ENCODE peak calls at places on chromosomes 6 and 20, in six cellular contexts. One of them, this sample, is unnamed.

GRCh38 chr6:112007254-112007653 is 46.6 kb upstream of the CCN6 start:
- DNase-seq in testis: no peak
- DNase-seq in tibial nerve: no peak
- DNase-seq in K562: no peak
- DNase-seq in Peyer's patch: no peak
- DNase-seq in lower leg skin: no peak
- DNase-seq in this sample: no peak

GRCh38 chr6:134683783-134684765 is 265.8 kb downstream of the ALDH8A1 start:
- DNase-seq in tibial nerve: no peak
- DNase-seq in testis: no peak
- DNase-seq in lower leg skin: no peak
- DNase-seq in K562: no peak
- DNase-seq in Peyer's patch: no peak
- DNase-seq in this sample: no peak

GRCh38 chr20:57131601-57132391 is 134.6 kb downstream of the BMP7 start:
- DNase-seq in tibial nerve: no peak
- DNase-seq in Peyer's patch: no peak
- DNase-seq in testis: no peak
- DNase-seq in K562: no peak
- DNase-seq in lower leg skin: no peak
- DNase-seq in this sample: no peak

GRCh38 chr6:27238010-27238983 is 9.2 kb upstream of the PRSS16 start:
- DNase-seq in Peyer's patch: no peak
- DNase-seq in tibial nerve: no peak
- DNase-seq in testis: no peak
- DNase-seq in K562: no peak
- DNase-seq in lower leg skin: no peak
- DNase-seq in this sample: no peak

GRCh38 chr6:29828471-29828797 is 809 bp downstream of the HLA-G start:
- DNase-seq in Peyer's patch: no peak
- DNase-seq in lower leg skin: no peak
- DNase-seq in testis: peak
- DNase-seq in tibial nerve: no peak
- DNase-seq in K562: no peak
- DNase-seq in this sample: no peak

GRCh38 chr6:27145731-27146455 is 101.6 kb upstream of the PRSS16 start:
- DNase-seq in K562: peak
- DNase-seq in lower leg skin: peak
- DNase-seq in tibial nerve: peak
- DNase-seq in Peyer's patch: peak
- DNase-seq in testis: peak
- DNase-seq in this sample: peak

GRCh38 chr6:154510144-154510905 is at the start of gene CNKSR3:
- DNase-seq in testis: peak
- DNase-seq in lower leg skin: peak
- DNase-seq in tibial nerve: peak
- DNase-seq in K562: peak
- DNase-seq in Peyer's patch: peak
- DNase-seq in this sample: peak

GRCh38 chr6:157374889-157375443 is 6.0 kb upstream of the ZDHHC14 start:
- DNase-seq in tibial nerve: no peak
- DNase-seq in testis: no peak
- DNase-seq in Peyer's patch: no peak
- DNase-seq in K562: no peak
- DNase-seq in lower leg skin: no peak
- DNase-seq in this sample: no peak

GRCh38 chr6:130417951-130418350 is 52.1 kb downstream of the TMEM200A start:
- DNase-seq in testis: no peak
- DNase-seq in lower leg skin: no peak
- DNase-seq in K562: no peak
- DNase-seq in tibial nerve: no peak
- DNase-seq in Peyer's patch: no peak
- DNase-seq in this sample: no peak

GRCh38 chr6:35052694-35053565 is 88.2 kb downstream of the TCP11 start:
- DNase-seq in testis: peak
- DNase-seq in lower leg skin: peak
- DNase-seq in tibial nerve: peak
- DNase-seq in Peyer's patch: peak
- DNase-seq in K562: no peak
- DNase-seq in this sample: peak

GRCh38 chr20:50325215-50325614 is 134.6 kb downstream of the CEBPB start:
- DNase-seq in testis: no peak
- DNase-seq in K562: no peak
- DNase-seq in lower leg skin: no peak
- DNase-seq in tibial nerve: no peak
- DNase-seq in Peyer's patch: no peak
- DNase-seq in this sample: no peak

GRCh38 chr6:128848169-128848935 is 34.6 kb upstream of the LAMA2 start:
- DNase-seq in K562: no peak
- DNase-seq in Peyer's patch: no peak
- DNase-seq in lower leg skin: no peak
- DNase-seq in testis: no peak
- DNase-seq in tibial nerve: no peak
- DNase-seq in this sample: no peak

GRCh38 chr20:33896509-33896908 is 85.4 kb downstream of the CHMP4B start:
- DNase-seq in lower leg skin: no peak
- DNase-seq in testis: peak
- DNase-seq in tibial nerve: no peak
- DNase-seq in Peyer's patch: no peak
- DNase-seq in K562: no peak
- DNase-seq in this sample: no peak

GRCh38 chr6:18491303-18492090 is 104.3 kb downstream of the RNF144B start:
- DNase-seq in tibial nerve: no peak
- DNase-seq in lower leg skin: no peak
- DNase-seq in K562: no peak
- DNase-seq in testis: no peak
- DNase-seq in Peyer's patch: no peak
- DNase-seq in this sample: no peak

GRCh38 chr6:170402318-170403040 is 95.9 kb downstream of the FAM120B start:
- DNase-seq in Peyer's patch: no peak
- DNase-seq in lower leg skin: no peak
- DNase-seq in tibial nerve: no peak
- DNase-seq in K562: no peak
- DNase-seq in testis: no peak
- DNase-seq in this sample: no peak

GRCh38 chr6:30882764-30883475 is 1.4 kb upstream of the DDR1 start:
- DNase-seq in lower leg skin: peak
- DNase-seq in Peyer's patch: peak
- DNase-seq in K562: peak
- DNase-seq in tibial nerve: no peak
- DNase-seq in testis: peak
- DNase-seq in this sample: no peak

GRCh38 chr6:85797993-85798392 is 155.3 kb upstream of the SYNCRIP start:
- DNase-seq in tibial nerve: no peak
- DNase-seq in Peyer's patch: no peak
- DNase-seq in K562: no peak
- DNase-seq in testis: peak
- DNase-seq in lower leg skin: no peak
- DNase-seq in this sample: no peak

GRCh38 chr6:123849406-123849805 is 45.7 kb downstream of the NKAIN2 start:
- DNase-seq in tibial nerve: no peak
- DNase-seq in lower leg skin: no peak
- DNase-seq in Peyer's patch: no peak
- DNase-seq in testis: no peak
- DNase-seq in K562: no peak
- DNase-seq in this sample: no peak

GRCh38 chr20:1118004-1118335 is 432 bp upstream of the PSMF1 start:
- DNase-seq in lower leg skin: no peak
- DNase-seq in tibial nerve: no peak
- DNase-seq in testis: no peak
- DNase-seq in K562: no peak
- DNase-seq in Peyer's patch: no peak
- DNase-seq in this sample: no peak

GRCh38 chr20:1118336-1119127 is at the start of gene PSMF1:
- DNase-seq in K562: peak
- DNase-seq in Peyer's patch: peak
- DNase-seq in tibial nerve: peak
- DNase-seq in testis: peak
- DNase-seq in lower leg skin: peak
- DNase-seq in this sample: peak

GRCh38 chr20:1121439-1121838 is 3.0 kb downstream of the PSMF1 start:
- DNase-seq in K562: peak
- DNase-seq in tibial nerve: no peak
- DNase-seq in Peyer's patch: no peak
- DNase-seq in testis: no peak
- DNase-seq in lower leg skin: no peak
- DNase-seq in this sample: no peak

GRCh38 chr20:1119524-1119923 is 1.1 kb downstream of the PSMF1 start:
- DNase-seq in tibial nerve: no peak
- DNase-seq in Peyer's patch: no peak
- DNase-seq in testis: no peak
- DNase-seq in lower leg skin: no peak
- DNase-seq in K562: peak
- DNase-seq in this sample: no peak

DNA sequence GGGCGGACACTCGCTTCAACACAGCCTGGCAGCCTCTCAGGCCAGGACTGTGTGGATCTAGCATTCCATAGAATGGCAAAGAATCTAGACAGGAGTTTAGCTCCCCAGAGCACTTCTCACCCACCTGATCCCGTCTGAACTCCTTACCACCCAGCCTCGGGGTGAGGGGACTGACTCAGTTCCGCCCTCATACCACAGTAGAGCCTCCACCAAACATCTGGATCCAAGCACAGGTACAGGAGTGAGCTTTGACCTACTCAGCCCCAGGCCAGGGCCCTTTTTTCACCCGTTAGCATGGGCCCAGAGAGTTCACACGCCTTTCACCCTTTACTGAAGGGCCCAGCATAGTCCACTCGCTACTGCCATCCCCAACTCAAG is 715 bp downstream of the PSMF1 start:
- DNase-seq in Peyer's patch: no peak
- DNase-seq in K562: no peak
- DNase-seq in tibial nerve: no peak
- DNase-seq in lower leg skin: no peak
- DNase-seq in testis: no peak
- DNase-seq in this sample: no peak
- H3K4me3 ChIP-seq in Peyer's patch: peak
- H3K4me3 ChIP-seq in K562: peak
- H3K4me3 ChIP-seq in tibial nerve: peak
- H3K4me3 ChIP-seq in lower leg skin: peak
- H3K4me3 ChIP-seq in testis: peak
- H3K4me3 ChIP-seq in this sample: peak

GRCh38 chr20:25259788-25260254 is 11.9 kb downstream of the PYGB start:
- DNase-seq in Peyer's patch: no peak
- DNase-seq in tibial nerve: no peak
- DNase-seq in K562: no peak
- DNase-seq in lower leg skin: no peak
- DNase-seq in testis: no peak
- DNase-seq in this sample: no peak

GRCh38 chr20:25258828-25259227 is 10.9 kb downstream of the PYGB start:
- DNase-seq in Peyer's patch: no peak
- DNase-seq in testis: no peak
- DNase-seq in tibial nerve: no peak
- DNase-seq in K562: no peak
- DNase-seq in lower leg skin: no peak
- DNase-seq in this sample: no peak

GRCh38 chr20:25257756-25258462 is 10.0 kb downstream of the PYGB start:
- DNase-seq in lower leg skin: no peak
- DNase-seq in K562: peak
- DNase-seq in testis: no peak
- DNase-seq in Peyer's patch: no peak
- DNase-seq in tibial nerve: no peak
- DNase-seq in this sample: no peak

GRCh38 chr20:25258463-25258805 is 10.5 kb downstream of the PYGB start:
- DNase-seq in tibial nerve: no peak
- DNase-seq in Peyer's patch: no peak
- DNase-seq in testis: peak
- DNase-seq in K562: no peak
- DNase-seq in lower leg skin: no peak
- DNase-seq in this sample: peak

GRCh38 chr20:25259358-25259757 is 11.5 kb downstream of the PYGB start:
- DNase-seq in lower leg skin: no peak
- DNase-seq in tibial nerve: no peak
- DNase-seq in testis: no peak
- DNase-seq in K562: no peak
- DNase-seq in Peyer's patch: peak
- DNase-seq in this sample: peak
- TF ChIP-seq POLR2A in lower leg skin: no peak
- TF ChIP-seq POLR2A in tibial nerve: no peak
- TF ChIP-seq POLR2A in testis: no peak
- TF ChIP-seq POLR2A in K562: no peak
- TF ChIP-seq POLR2A in Peyer's patch: no peak
- TF ChIP-seq POLR2A in this sample: no peak

GRCh38 chr6:1390805-1391511 is 1.6 kb downstream of the FOXF2 start:
- DNase-seq in tibial nerve: no peak
- DNase-seq in testis: no peak
- DNase-seq in Peyer's patch: no peak
- DNase-seq in lower leg skin: no peak
- DNase-seq in K562: no peak
- DNase-seq in this sample: peak

GRCh38 chr6:1388927-1389790 is at the start of gene FOXF2:
- DNase-seq in testis: no peak
- DNase-seq in K562: no peak
- DNase-seq in Peyer's patch: no peak
- DNase-seq in tibial nerve: no peak
- DNase-seq in lower leg skin: no peak
- DNase-seq in this sample: no peak

GRCh38 chr6:1388081-1388926 is 1.1 kb upstream of the FOXF2 start:
- DNase-seq in Peyer's patch: no peak
- DNase-seq in K562: no peak
- DNase-seq in tibial nerve: no peak
- DNase-seq in testis: no peak
- DNase-seq in lower leg skin: no peak
- DNase-seq in this sample: peak

GRCh38 chr6:1390071-1390804 is 862 bp downstream of the FOXF2 start:
- DNase-seq in K562: no peak
- DNase-seq in tibial nerve: no peak
- DNase-seq in lower leg skin: no peak
- DNase-seq in testis: no peak
- DNase-seq in Peyer's patch: no peak
- DNase-seq in this sample: no peak

GRCh38 chr6:1389791-1390070 is 355 bp downstream of the FOXF2 start:
- DNase-seq in testis: no peak
- DNase-seq in tibial nerve: no peak
- DNase-seq in lower leg skin: no peak
- DNase-seq in K562: no peak
- DNase-seq in Peyer's patch: no peak
- DNase-seq in this sample: no peak
- H3K4me3 ChIP-seq in testis: no peak
- H3K4me3 ChIP-seq in tibial nerve: peak
- H3K4me3 ChIP-seq in lower leg skin: no peak
- H3K4me3 ChIP-seq in K562: no peak
- H3K4me3 ChIP-seq in Peyer's patch: peak
- H3K4me3 ChIP-seq in this sample: peak

DNA sequence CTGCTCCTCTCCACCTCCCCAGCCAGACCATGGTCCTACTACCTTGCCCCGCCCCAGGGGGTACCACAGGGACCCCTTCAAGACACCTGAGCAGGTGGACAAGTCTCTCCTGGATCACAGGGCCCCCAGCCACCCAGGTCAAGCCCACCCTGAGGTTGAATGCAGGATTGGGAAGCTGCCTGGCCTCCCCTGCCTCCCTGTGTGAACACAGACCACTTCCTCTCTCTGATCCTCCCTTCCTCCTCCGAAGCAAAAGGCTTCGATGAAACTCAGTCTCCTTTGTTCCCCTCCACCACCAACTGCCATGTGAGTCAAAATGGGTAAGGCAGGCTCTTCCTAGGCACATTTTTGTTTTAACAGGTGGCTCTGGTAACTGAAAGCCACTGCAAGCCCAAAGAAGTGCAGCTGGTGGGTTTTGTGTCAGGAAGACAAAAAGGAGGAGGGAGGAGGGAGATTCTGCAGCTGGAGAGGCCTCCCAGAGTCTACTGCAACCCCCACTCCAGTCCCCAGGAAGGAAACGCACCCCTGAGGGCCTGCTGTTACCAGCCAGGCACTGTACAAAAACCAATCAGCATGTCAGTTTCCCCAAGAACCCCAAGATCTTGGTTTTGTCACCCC is 5.4 kb downstream of the ADA start:
- DNase-seq in lower leg skin: no peak
- DNase-seq in testis: no peak
- DNase-seq in tibial nerve: no peak
- DNase-seq in K562: no peak
- DNase-seq in Peyer's patch: peak
- DNase-seq in this sample: no peak
- TF ChIP-seq POLR2A in lower leg skin: no peak
- TF ChIP-seq POLR2A in testis: no peak
- TF ChIP-seq POLR2A in tibial nerve: no peak
- TF ChIP-seq POLR2A in K562: no peak
- TF ChIP-seq POLR2A in Peyer's patch: no peak
- TF ChIP-seq POLR2A in this sample: no peak

This sample was measured in suprapubic skin.